ENCODE peak calls at places on chromosomes 16 and 17, in six cellular contexts. S is GM04503, Z is NCI-H1048, D is NCI-H460, K is activated gamma-delta T cell treated with Interleukin-2 at 50 U/mL for 16 hours, H is ELF-1. Q is an unnamed sample.

GRCh38 chr16:18983565-18984424 is at the start of gene TMC7:
- DNase-seq in K (no peak), Z (no peak), D (peak; percentile 90), S (no peak), H (peak; percentile 95), Q (peak; percentile 95)

GRCh38 chr17:57898487-57899311 is 48.9 kb upstream of the MRPS23 start:
- DNase-seq in S (no peak), K (no peak), Z (no peak), H (peak; percentile 98), D (no peak), Q (no peak)

GRCh38 chr17:68019336-68019674 is 16.2 kb upstream of the KPNA2 start:
- DNase-seq in D (no peak), S (no peak), H (no peak), K (no peak), Z (no peak), Q (no peak)

GRCh38 chr17:57255182-57255775 is 1.0 kb upstream of the MSI2 start:
- DNase-seq in H (no peak), S (no peak), D (no peak), Z (no peak), K (no peak), Q (no peak)

GRCh38 chr16:68287276-68288251 is 23.2 kb downstream of the SLC7A6OS start:
- DNase-seq in S (peak; percentile 88), K (peak; percentile 45), D (no peak), H (no peak), Z (no peak), Q (no peak)

GRCh38 chr17:50267074-50267841 is 7.0 kb upstream of the TMEM92 start:
- DNase-seq in S (no peak), H (no peak), K (no peak), Z (no peak), D (no peak), Q (no peak)

GRCh38 chr16:51440096-51440495 is 289.0 kb upstream of the SALL1 start:
- DNase-seq in H (no peak), Z (no peak), D (no peak), K (no peak), S (no peak), Q (no peak)

GRCh38 chr17:27577124-27577761 is 53.7 kb upstream of the LGALS9 start:
- DNase-seq in H (peak; percentile 83), Z (no peak), D (no peak), S (no peak), K (no peak), Q (no peak)

GRCh38 chr17:48484256-48484655 is 46.6 kb downstream of the HOXB1 start:
- DNase-seq in S (peak; percentile 36), K (no peak), Z (no peak), H (no peak), D (no peak), Q (no peak)

GRCh38 chr17:10612957-10613744 is 44.0 kb downstream of the MYH3 start:
- DNase-seq in K (no peak), H (no peak), D (peak; percentile 24), Z (no peak), S (peak; percentile 75), Q (no peak)

GRCh38 chr17:82180776-82181528 is 31.7 kb downstream of the CCDC57 start:
- DNase-seq in K (no peak), H (peak; percentile 78), Z (no peak), D (no peak), S (no peak), Q (no peak)

GRCh38 chr16:71479420-71479819 is 9.7 kb downstream of the ZNF19 start:
- DNase-seq in H (peak; percentile 34), D (peak; percentile 30), Z (no peak), K (no peak), S (no peak), Q (peak; percentile 7)

GRCh38 chr16:48123104-48123788 is 32.5 kb downstream of the ABCC12 start:
- DNase-seq in Z (no peak), H (peak; percentile 23), D (peak; percentile 89), K (no peak), S (peak; percentile 97), Q (no peak)

GRCh38 chr17:44972953-44973352 is 4.8 kb upstream of the C1QL1 start:
- DNase-seq in K (no peak), H (no peak), D (no peak), Z (no peak), S (no peak), Q (no peak)

GRCh38 chr16:2081685-2082084 is 33.9 kb downstream of the TSC2 start:
- DNase-seq in K (no peak), S (no peak), D (no peak), H (no peak), Z (no peak), Q (no peak)

GRCh38 chr16:15811778-15812750 is 44.8 kb downstream of the MYH11 start:
- DNase-seq in D (peak; percentile 65), S (peak; percentile 87), K (no peak), H (peak; percentile 79), Z (no peak), Q (no peak)

GRCh38 chr16:71900336-71900735 is 5.0 kb downstream of the IST1 start:
- DNase-seq in S (no peak), Z (no peak), D (no peak), H (no peak), K (no peak), Q (no peak)

GRCh38 chr17:72151565-72152391 is 31.0 kb downstream of the SOX9 start:
- DNase-seq in Z (no peak), K (no peak), S (no peak), H (peak; percentile 88), D (peak; percentile 73), Q (peak; percentile 16)

GRCh38 chr17:38663125-38663751 is 11.5 kb downstream of the EPOP start:
- DNase-seq in S (no peak), D (peak; percentile 77), K (peak; percentile 18), Z (peak; percentile 64), H (peak; percentile 94), Q (peak; percentile 77)

GRCh38 chr17:74361613-74362391 is at the start of gene BTBD17:
- DNase-seq in K (peak; percentile 30), D (peak; percentile 16), H (peak; percentile 84), S (no peak), Z (no peak), Q (no peak)

GRCh38 chr16:58755989-58756649 is 22.0 kb upstream of the GOT2 start:
- DNase-seq in S (no peak), K (peak; percentile 71), Z (no peak), D (peak; percentile 86), H (peak; percentile 79), Q (peak; percentile 30)

GRCh38 chr16:55539049-55539448 is 27.4 kb upstream of the CAPNS2 start:
- DNase-seq in S (no peak), D (no peak), Z (no peak), K (no peak), H (no peak), Q (no peak)

GRCh38 chr16:35391328-35391727 is 1931.9 kb downstream of the TP53TG3F start:
- DNase-seq in K (no peak), Z (no peak), D (peak; percentile 8), H (peak; percentile 43), S (no peak), Q (peak; percentile 25)

Q was measured in NCI-H510A.